ENCODE peak calls at places on chromosomes 2 and 18, in nine cellular contexts. G is heart right ventricle, C is tibial artery, V is cardiac muscle cell, E is endodermal cell, N is OCI-LY7, Y is breast epithelium, U is colonic mucosa, F is left lung. W is an unnamed sample.

GRCh38 chr2:203667838-203668237 is 38.6 kb upstream of the CD28 start:
- DNase-seq in G (no peak), C (no peak), V (no peak), E (no peak), N (no peak), Y (no peak), U (no peak), F (no peak), W (no peak)

GRCh38 chr2:133266926-133267590 is 301.2 kb downstream of the NCKAP5 start:
- DNase-seq in G (no peak), C (no peak), V (no peak), E (peak; percentile 66), N (no peak), Y (no peak), U (no peak), F (no peak), W (no peak)

GRCh38 chr2:30300456-30301221 is 69.3 kb downstream of the LBH start:
- DNase-seq in G (peak; percentile 43), C (no peak), V (peak; percentile 41), E (no peak), N (no peak), Y (no peak), U (no peak), F (no peak), W (no peak)

GRCh38 chr2:232588680-232589585 is 38.4 kb downstream of the EIF4E2 start:
- DNase-seq in G (peak; percentile 36), C (no peak), V (peak; percentile 77), E (no peak), N (no peak), Y (no peak), U (peak; percentile 84), F (no peak), W (no peak)

GRCh38 chr2:203582468-203582867 is 47.4 kb upstream of the RAPH1 start:
- DNase-seq in G (peak; percentile 18), C (no peak), V (peak; percentile 70), E (no peak), N (no peak), Y (no peak), U (peak; percentile 56), F (no peak), W (no peak)

GRCh38 chr2:46353509-46353908 is 56.3 kb downstream of the EPAS1 start:
- DNase-seq in G (no peak), C (no peak), V (no peak), E (no peak), N (no peak), Y (no peak), U (no peak), F (no peak), W (no peak)

GRCh38 chr2:179669196-179669595 is 192.2 kb downstream of the ZNF385B start:
- DNase-seq in G (no peak), C (no peak), V (no peak), E (no peak), N (no peak), Y (no peak), U (no peak), F (no peak), W (no peak)

GRCh38 chr18:62496262-62496661 is 26.6 kb upstream of the ZCCHC2 start:
- DNase-seq in G (no peak), C (no peak), V (no peak), E (no peak), N (no peak), Y (no peak), U (no peak), F (no peak), W (no peak)

GRCh38 chr2:68514316-68514929 is 47.0 kb downstream of the APLF start:
- DNase-seq in G (no peak), C (no peak), V (no peak), E (no peak), N (no peak), Y (no peak), U (no peak), F (no peak), W (no peak)

GRCh38 chr18:2923464-2923863 is 76.7 kb downstream of the EMILIN2 start:
- DNase-seq in G (no peak), C (no peak), V (peak; percentile 14), E (no peak), N (no peak), Y (no peak), U (no peak), F (no peak), W (no peak)

GRCh38 chr2:12317853-12318426 is 398.8 kb upstream of the TRIB2 start:
- DNase-seq in G (no peak), C (peak; percentile 28), V (peak; percentile 83), E (no peak), N (no peak), Y (no peak), U (peak; percentile 45), F (no peak), W (no peak)

GRCh38 chr18:487371-487770 is 13.1 kb downstream of the COLEC12 start:
- DNase-seq in G (no peak), C (no peak), V (peak; percentile 64), E (no peak), N (no peak), Y (no peak), U (no peak), F (no peak), W (no peak)

GRCh38 chr2:64352292-64352691 is 101.7 kb upstream of the LGALSL start:
- DNase-seq in G (no peak), C (no peak), V (no peak), E (peak; percentile 38), N (no peak), Y (no peak), U (no peak), F (no peak), W (no peak)

GRCh38 chr18:60189840-60190239 is 182.7 kb downstream of the MC4R start:
- DNase-seq in G (no peak), C (no peak), V (no peak), E (no peak), N (no peak), Y (no peak), U (no peak), F (no peak), W (no peak)

GRCh38 chr18:42635378-42636048 is 480.0 kb downstream of the RIT2 start:
- DNase-seq in G (no peak), C (no peak), V (peak; percentile 3), E (peak; percentile 64), N (no peak), Y (no peak), U (no peak), F (no peak), W (no peak)

GRCh38 chr2:228516019-228516418 is 334.5 kb upstream of the SPHKAP start:
- DNase-seq in G (no peak), C (no peak), V (no peak), E (no peak), N (no peak), Y (no peak), U (no peak), F (no peak), W (no peak)

GRCh38 chr2:207465894-207466293 is 63.9 kb upstream of the CREB1 start:
- DNase-seq in G (no peak), C (no peak), V (no peak), E (no peak), N (no peak), Y (no peak), U (no peak), F (no peak), W (no peak)
- H3K4me1 ChIP-seq in G (no peaks in the 10 kb centered on the region), C (no peaks in the 10 kb centered on the region), V (no peaks in the 10 kb centered on the region), E (peaks cover 2% of the 10 kb centered on the region), N (no peaks in the 10 kb centered on the region), Y (no peaks in the 10 kb centered on the region), U (no peaks in the 10 kb centered on the region), F (no peaks in the 10 kb centered on the region), W (no peaks in the 10 kb centered on the region)

DNA sequence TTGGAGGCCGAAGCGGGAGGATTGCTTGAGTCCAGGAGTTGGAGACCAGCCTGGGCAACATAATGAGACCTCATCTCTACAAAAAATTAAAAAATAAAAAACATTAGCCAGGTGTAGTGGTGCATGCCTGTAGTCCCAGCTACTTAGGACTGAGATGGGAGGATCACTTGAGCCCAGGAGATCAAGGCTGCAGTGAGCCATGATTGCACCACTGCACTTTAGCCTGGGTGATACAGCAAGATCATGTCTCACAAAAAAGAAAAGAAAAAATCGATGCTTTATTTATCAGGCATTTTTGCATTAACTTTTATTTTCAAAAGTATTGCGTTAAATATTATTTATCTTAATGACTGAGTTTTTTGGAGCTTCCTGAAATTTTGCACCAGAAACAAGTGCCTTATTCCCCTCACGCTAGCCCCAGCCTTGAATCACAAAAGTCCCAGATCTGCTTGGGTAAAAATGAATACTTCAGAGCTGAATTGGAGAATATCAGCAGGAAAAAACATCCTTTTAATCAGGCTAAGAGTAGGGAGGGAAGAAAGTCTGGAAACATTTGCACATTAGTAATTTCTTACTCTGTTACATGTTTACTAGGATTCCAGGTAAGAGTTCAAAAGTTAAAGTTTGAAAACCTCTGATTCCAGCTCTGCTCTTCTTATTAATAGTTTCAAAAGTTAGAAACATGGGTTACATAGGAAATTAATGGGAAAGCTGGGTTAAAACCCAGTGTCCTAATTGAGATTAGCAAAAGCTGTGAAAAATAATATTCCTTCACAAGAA is 296.8 kb upstream of the FBXO11 start:
- DNase-seq in G (no peak), C (no peak), V (no peak), E (no peak), N (no peak), Y (no peak), U (no peak), F (no peak), W (no peak)
- H3K27ac ChIP-seq in G (no peak overlapping the region), C (no peak overlapping the region), V (no peak overlapping the region), E (no peak overlapping the region), N (no peak overlapping the region), Y (no peak overlapping the region), U (no peak overlapping the region), F (no peak overlapping the region), W (no peak overlapping the region)

GRCh38 chr2:224151680-224152310 is 112.7 kb upstream of the SERPINE2 start:
- DNase-seq in G (no peak), C (no peak), V (no peak), E (no peak), N (no peak), Y (no peak), U (no peak), F (no peak), W (no peak)
- H3K4me1 ChIP-seq in G (no peaks in the 10 kb centered on the region), C (no peaks in the 10 kb centered on the region), V (no peaks in the 10 kb centered on the region), E (peaks cover 4% of the 10 kb centered on the region), N (no peaks in the 10 kb centered on the region), Y (no peaks in the 10 kb centered on the region), U (no peaks in the 10 kb centered on the region), F (no peaks in the 10 kb centered on the region), W (no peaks in the 10 kb centered on the region)

GRCh38 chr2:10322481-10322880 is 19.8 kb downstream of the HPCAL1 start:
- DNase-seq in G (no peak), C (no peak), V (no peak), E (no peak), N (no peak), Y (no peak), U (no peak), F (no peak), W (no peak)

GRCh38 chr2:10322973-10323372 is 20.3 kb downstream of the HPCAL1 start:
- DNase-seq in G (no peak), C (no peak), V (no peak), E (no peak), N (no peak), Y (no peak), U (no peak), F (peak; percentile 53), W (no peak)

GRCh38 chr2:10321590-10321989 is 18.9 kb downstream of the HPCAL1 start:
- DNase-seq in G (no peak), C (no peak), V (no peak), E (no peak), N (no peak), Y (no peak), U (no peak), F (no peak), W (no peak)

GRCh38 chr2:10325278-10326145 is 22.8 kb downstream of the HPCAL1 start:
- DNase-seq in G (no peak), C (no peak), V (no peak), E (peak; percentile 89), N (peak; percentile 87), Y (no peak), U (peak; percentile 56), F (peak; percentile 53), W (no peak)

GRCh38 chr2:10323535-10323934 is 20.8 kb downstream of the HPCAL1 start:
- DNase-seq in G (no peak), C (no peak), V (no peak), E (no peak), N (no peak), Y (no peak), U (no peak), F (no peak), W (no peak)
- H3K27ac ChIP-seq in G (no peak overlapping the region), C (no peak overlapping the region), V (no peak overlapping the region), E (no peak overlapping the region), N (no peak overlapping the region), Y (no peak overlapping the region), U (no peak overlapping the region), F (no peak overlapping the region), W (no peak overlapping the region)

W was measured in naive thymus-derived CD4-positive, alpha-beta T cell.